ENCODE peak calls at places on chromosomes 3 and 15, in seven cellular contexts. One of them, this sample, is unnamed.
A peak's percentile ranks its signal among the peaks of the same experiment; 100 is the strongest.

GRCh38 chr15:99967841-99968371 is 234.7 kb upstream of the LYSMD4 start:
- DNase-seq in lower lobe of right lung: no peak
- DNase-seq in Calu3: no peak
- DNase-seq in AG04450: no peak
- DNase-seq in Peyer's patch: peak; percentile 28
- DNase-seq in psoas muscle: no peak
- DNase-seq in AG10803: no peak
- DNase-seq in this sample: no peak

GRCh38 chr15:34810455-34811146 is 15.3 kb upstream of the ACTC1 start:
- DNase-seq in lower lobe of right lung: no peak
- DNase-seq in Calu3: no peak
- DNase-seq in AG04450: peak; percentile 97
- DNase-seq in Peyer's patch: no peak
- DNase-seq in psoas muscle: no peak
- DNase-seq in AG10803: peak; percentile 99
- DNase-seq in this sample: no peak

GRCh38 chr15:47812436-47813109 is 95.3 kb downstream of the SEMA6D start:
- DNase-seq in lower lobe of right lung: no peak
- DNase-seq in Calu3: peak; percentile 7
- DNase-seq in AG04450: no peak
- DNase-seq in Peyer's patch: no peak
- DNase-seq in psoas muscle: no peak
- DNase-seq in AG10803: peak; percentile 56
- DNase-seq in this sample: no peak

GRCh38 chr15:38070778-38071177 is 136.3 kb downstream of the TMCO5A start:
- DNase-seq in lower lobe of right lung: no peak
- DNase-seq in Calu3: no peak
- DNase-seq in AG04450: no peak
- DNase-seq in Peyer's patch: no peak
- DNase-seq in psoas muscle: no peak
- DNase-seq in AG10803: no peak
- DNase-seq in this sample: no peak

GRCh38 chr3:51375571-51375970 is 9.5 kb upstream of the MANF start:
- DNase-seq in lower lobe of right lung: no peak
- DNase-seq in Calu3: no peak
- DNase-seq in AG04450: no peak
- DNase-seq in Peyer's patch: no peak
- DNase-seq in psoas muscle: no peak
- DNase-seq in AG10803: no peak
- DNase-seq in this sample: no peak

GRCh38 chr15:51497806-51498205 is 124.8 kb downstream of the DMXL2 start:
- DNase-seq in lower lobe of right lung: no peak
- DNase-seq in Calu3: no peak
- DNase-seq in AG04450: no peak
- DNase-seq in Peyer's patch: no peak
- DNase-seq in psoas muscle: no peak
- DNase-seq in AG10803: no peak
- DNase-seq in this sample: no peak

GRCh38 chr15:51736646-51737537 is 563 bp downstream of the LYSMD2 start:
- DNase-seq in lower lobe of right lung: peak; percentile 73
- DNase-seq in Calu3: peak; percentile 56
- DNase-seq in AG04450: no peak
- DNase-seq in Peyer's patch: peak; percentile 77
- DNase-seq in psoas muscle: peak; percentile 75
- DNase-seq in AG10803: no peak
- DNase-seq in this sample: peak; percentile 46

GRCh38 chr3:48798998-48799397 is 48.7 kb downstream of the PRKAR2A start:
- DNase-seq in lower lobe of right lung: no peak
- DNase-seq in Calu3: peak; percentile 51
- DNase-seq in AG04450: no peak
- DNase-seq in Peyer's patch: no peak
- DNase-seq in psoas muscle: no peak
- DNase-seq in AG10803: no peak
- DNase-seq in this sample: no peak

GRCh38 chr3:1677576-1678164 is 421.0 kb upstream of the CNTN4 start:
- DNase-seq in lower lobe of right lung: no peak
- DNase-seq in Calu3: no peak
- DNase-seq in AG04450: no peak
- DNase-seq in Peyer's patch: no peak
- DNase-seq in psoas muscle: no peak
- DNase-seq in AG10803: no peak
- DNase-seq in this sample: no peak

GRCh38 chr15:100704281-100705055 is 102.1 kb downstream of the ASB7 start:
- DNase-seq in lower lobe of right lung: no peak
- DNase-seq in Calu3: no peak
- DNase-seq in AG04450: no peak
- DNase-seq in Peyer's patch: no peak
- DNase-seq in psoas muscle: no peak
- DNase-seq in AG10803: peak; percentile 80
- DNase-seq in this sample: no peak

GRCh38 chr3:124699686-124700396 is 30.4 kb upstream of the UMPS start:
- DNase-seq in lower lobe of right lung: no peak
- DNase-seq in Calu3: no peak
- DNase-seq in AG04450: no peak
- DNase-seq in Peyer's patch: peak; percentile 71
- DNase-seq in psoas muscle: no peak
- DNase-seq in AG10803: no peak
- DNase-seq in this sample: no peak

GRCh38 chr3:114799789-114800188 is 347.3 kb downstream of the ZBTB20 start:
- DNase-seq in lower lobe of right lung: no peak
- DNase-seq in Calu3: no peak
- DNase-seq in AG04450: no peak
- DNase-seq in Peyer's patch: no peak
- DNase-seq in psoas muscle: no peak
- DNase-seq in AG10803: no peak
- DNase-seq in this sample: no peak

GRCh38 chr3:149352556-149352955 is 19.1 kb upstream of the TM4SF18 start:
- DNase-seq in lower lobe of right lung: peak; percentile 79
- DNase-seq in Calu3: peak; percentile 95
- DNase-seq in AG04450: no peak
- DNase-seq in Peyer's patch: peak; percentile 53
- DNase-seq in psoas muscle: peak; percentile 63
- DNase-seq in AG10803: peak; percentile 53
- DNase-seq in this sample: no peak

GRCh38 chr15:70086636-70087035 is 11.1 kb downstream of the TLE3 start:
- DNase-seq in lower lobe of right lung: no peak
- DNase-seq in Calu3: no peak
- DNase-seq in AG04450: no peak
- DNase-seq in Peyer's patch: no peak
- DNase-seq in psoas muscle: no peak
- DNase-seq in AG10803: no peak
- DNase-seq in this sample: no peak

GRCh38 chr3:193132923-193133463 is 108.0 kb upstream of the PLAAT1 start:
- DNase-seq in lower lobe of right lung: no peak
- DNase-seq in Calu3: no peak
- DNase-seq in AG04450: no peak
- DNase-seq in Peyer's patch: no peak
- DNase-seq in psoas muscle: no peak
- DNase-seq in AG10803: peak; percentile 25
- DNase-seq in this sample: no peak

GRCh38 chr3:72368331-72368975 is 479.8 kb downstream of the SHQ1 start:
- DNase-seq in lower lobe of right lung: no peak
- DNase-seq in Calu3: no peak
- DNase-seq in AG04450: no peak
- DNase-seq in Peyer's patch: no peak
- DNase-seq in psoas muscle: no peak
- DNase-seq in AG10803: peak; percentile 83
- DNase-seq in this sample: no peak

DNA sequence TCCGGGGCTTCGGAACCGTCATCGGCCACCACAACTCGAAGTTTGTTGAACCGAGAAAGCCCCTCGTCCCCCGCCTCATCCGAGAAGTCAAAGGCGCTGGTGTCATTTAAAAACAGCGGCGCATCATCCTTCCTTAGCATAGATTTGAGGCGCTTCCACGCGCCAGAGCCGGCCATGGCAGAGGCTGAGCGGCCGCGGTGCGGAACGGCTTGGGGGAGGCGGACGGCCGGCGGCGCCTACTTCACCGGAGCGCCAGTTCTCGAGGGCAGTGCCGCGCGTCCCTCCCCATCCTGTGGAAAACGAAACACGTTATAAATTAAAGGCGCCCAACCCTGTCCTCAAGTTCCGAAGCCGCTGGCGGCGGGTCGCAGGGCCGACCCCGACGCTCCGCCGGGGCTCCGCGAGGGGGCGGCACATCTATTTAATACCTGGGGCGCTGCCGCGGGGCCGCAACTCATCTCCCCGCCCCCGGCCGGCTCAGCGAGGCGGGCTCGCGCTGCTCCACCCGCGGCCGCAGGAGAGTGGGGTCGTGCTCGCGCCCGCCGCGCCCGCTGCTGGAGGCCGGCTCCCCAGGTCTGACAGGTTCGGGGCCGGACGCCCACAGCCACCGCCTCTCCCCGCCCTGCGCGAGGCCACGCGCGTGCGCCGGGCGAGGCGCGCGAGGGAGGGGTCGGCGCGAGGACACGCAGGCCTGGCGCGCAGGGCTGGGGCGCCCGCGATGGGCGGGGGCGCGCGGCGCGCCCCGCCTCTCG is at the start of gene SLC30A4:
- DNase-seq in lower lobe of right lung: peak; percentile 75
- DNase-seq in Calu3: peak; percentile 56
- DNase-seq in AG04450: no peak
- DNase-seq in Peyer's patch: peak; percentile 87
- DNase-seq in psoas muscle: peak; percentile 82
- DNase-seq in AG10803: peak; percentile 47
- DNase-seq in this sample: peak; percentile 69
- TF ChIP-seq CTCF in lower lobe of right lung: peak; percentile 46
- TF ChIP-seq CTCF in Calu3: no peak
- TF ChIP-seq CTCF in AG04450: peak; percentile 38
- TF ChIP-seq CTCF in Peyer's patch: peak; percentile 44
- TF ChIP-seq CTCF in psoas muscle: peak; percentile 52
- TF ChIP-seq CTCF in AG10803: peak; percentile 21
- TF ChIP-seq CTCF in this sample: peak; percentile 43

DNA sequence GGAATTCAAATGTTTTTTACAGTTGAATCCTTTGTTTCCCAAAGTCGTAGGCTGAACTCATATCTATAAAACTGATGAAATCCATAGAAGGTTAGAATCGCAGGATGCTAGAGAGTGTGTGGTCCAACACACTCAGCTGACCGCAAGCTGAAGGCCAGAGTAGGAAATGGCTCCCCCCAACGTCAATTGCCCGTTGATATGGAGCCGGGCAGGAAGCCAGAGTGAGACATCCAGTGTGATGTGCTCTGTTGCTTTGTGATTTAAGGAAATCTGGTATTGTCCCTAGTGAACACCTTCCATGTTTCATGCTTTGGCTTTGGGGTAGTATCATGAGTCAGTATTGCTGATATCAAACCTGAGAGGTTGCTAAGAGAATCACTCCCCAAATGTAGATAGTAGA is 5.8 kb upstream of the MEX3B start:
- DNase-seq in lower lobe of right lung: no peak
- DNase-seq in Calu3: no peak
- DNase-seq in AG04450: no peak
- DNase-seq in Peyer's patch: no peak
- DNase-seq in psoas muscle: no peak
- DNase-seq in AG10803: no peak
- DNase-seq in this sample: no peak
- TF ChIP-seq CTCF in lower lobe of right lung: no peak
- TF ChIP-seq CTCF in Calu3: no peak
- TF ChIP-seq CTCF in AG04450: no peak
- TF ChIP-seq CTCF in Peyer's patch: no peak
- TF ChIP-seq CTCF in psoas muscle: no peak
- TF ChIP-seq CTCF in AG10803: no peak
- TF ChIP-seq CTCF in this sample: no peak

DNA sequence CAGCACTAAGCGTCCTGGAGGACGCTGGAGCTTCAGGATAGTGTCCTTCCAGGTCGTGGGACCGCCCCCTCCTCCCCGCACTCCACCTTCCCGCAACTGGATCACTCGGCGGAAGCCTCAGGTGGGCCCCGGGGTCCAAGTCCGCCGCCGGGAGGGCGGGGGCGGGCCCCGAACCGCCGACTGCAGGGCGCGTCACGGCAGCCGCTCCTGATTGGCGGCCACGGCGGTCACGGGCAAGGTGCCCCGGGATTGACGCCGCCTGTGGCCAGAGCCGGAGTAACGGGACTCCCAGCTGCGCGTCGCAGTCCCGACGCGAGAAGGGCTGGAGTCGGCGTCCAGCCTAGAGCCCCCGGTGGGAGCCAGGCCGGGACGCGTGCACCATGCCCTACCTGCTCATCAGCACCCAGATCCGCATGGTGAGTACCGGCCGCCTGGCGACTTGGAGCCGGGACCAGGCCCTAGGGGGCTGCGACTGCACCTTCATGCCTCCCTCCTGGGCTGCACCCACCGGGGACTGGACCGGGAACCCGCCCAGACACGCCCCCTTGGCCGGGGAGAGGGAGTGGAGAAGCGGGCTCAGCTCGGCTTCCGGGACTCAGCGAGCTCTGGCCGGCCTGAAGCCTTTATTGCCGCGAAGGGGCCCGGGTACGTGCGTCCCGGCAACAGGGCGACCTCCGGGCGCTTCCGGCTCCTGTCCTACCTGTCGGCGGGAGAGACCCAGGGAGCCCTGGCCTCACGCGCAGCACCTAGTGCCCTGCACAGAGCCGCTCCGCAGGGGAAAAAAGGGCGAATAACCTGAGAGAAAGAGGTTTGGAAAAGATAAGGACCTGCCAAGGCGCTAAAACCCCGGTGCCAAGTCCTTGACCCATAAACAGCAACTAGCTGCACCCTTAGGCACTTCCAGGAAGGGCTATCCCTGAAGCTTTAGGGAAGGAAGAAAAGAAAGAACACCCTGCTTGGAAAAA is at the start of gene GCHFR:
- DNase-seq in lower lobe of right lung: peak; percentile 89
- DNase-seq in Calu3: peak; percentile 70
- DNase-seq in AG04450: no peak
- DNase-seq in Peyer's patch: peak; percentile 92
- DNase-seq in psoas muscle: peak; percentile 89
- DNase-seq in AG10803: peak; percentile 43
- DNase-seq in this sample: peak; percentile 54
- TF ChIP-seq CTCF in lower lobe of right lung: peak; percentile 58
- TF ChIP-seq CTCF in Calu3: no peak
- TF ChIP-seq CTCF in AG04450: peak; percentile 18
- TF ChIP-seq CTCF in Peyer's patch: peak; percentile 55
- TF ChIP-seq CTCF in psoas muscle: peak; percentile 27
- TF ChIP-seq CTCF in AG10803: peak; percentile 34
- TF ChIP-seq CTCF in this sample: peak; percentile 11

GRCh38 chr3:131216340-131216739 is 165.2 kb upstream of the NUDT16 start:
- DNase-seq in lower lobe of right lung: no peak
- DNase-seq in Calu3: no peak
- DNase-seq in AG04450: no peak
- DNase-seq in Peyer's patch: no peak
- DNase-seq in psoas muscle: no peak
- DNase-seq in AG10803: no peak
- DNase-seq in this sample: no peak

GRCh38 chr3:131218196-131218595 is 163.4 kb upstream of the NUDT16 start:
- DNase-seq in lower lobe of right lung: no peak
- DNase-seq in Calu3: no peak
- DNase-seq in AG04450: no peak
- DNase-seq in Peyer's patch: no peak
- DNase-seq in psoas muscle: no peak
- DNase-seq in AG10803: peak; percentile 21
- DNase-seq in this sample: no peak

GRCh38 chr3:131217296-131217741 is 164.3 kb upstream of the NUDT16 start:
- DNase-seq in lower lobe of right lung: no peak
- DNase-seq in Calu3: peak; percentile 72
- DNase-seq in AG04450: no peak
- DNase-seq in Peyer's patch: no peak
- DNase-seq in psoas muscle: no peak
- DNase-seq in AG10803: no peak
- DNase-seq in this sample: no peak

GRCh38 chr3:131221731-131222130 is 159.8 kb upstream of the NUDT16 start:
- DNase-seq in lower lobe of right lung: no peak
- DNase-seq in Calu3: no peak
- DNase-seq in AG04450: peak; percentile 23
- DNase-seq in Peyer's patch: no peak
- DNase-seq in psoas muscle: no peak
- DNase-seq in AG10803: peak; percentile 86
- DNase-seq in this sample: no peak

GRCh38 chr3:131216801-131217200 is 164.8 kb upstream of the NUDT16 start:
- DNase-seq in lower lobe of right lung: no peak
- DNase-seq in Calu3: peak; percentile 66
- DNase-seq in AG04450: no peak
- DNase-seq in Peyer's patch: no peak
- DNase-seq in psoas muscle: no peak
- DNase-seq in AG10803: peak; percentile 50
- DNase-seq in this sample: no peak
- TF ChIP-seq CTCF in lower lobe of right lung: no peak
- TF ChIP-seq CTCF in Calu3: no peak
- TF ChIP-seq CTCF in AG04450: no peak
- TF ChIP-seq CTCF in Peyer's patch: no peak
- TF ChIP-seq CTCF in psoas muscle: no peak
- TF ChIP-seq CTCF in AG10803: no peak
- TF ChIP-seq CTCF in this sample: no peak